ENCODE peak calls at places on chromosomes 6 and 20, in five cellular contexts. E, N, O, Y and U are unnamed samples.

GRCh38 chr6:73832313-73832712 is 136.3 kb downstream of the CD109 start:
- DNase-seq in O (no peak), E (no peak), Y (no peak), N (no peak), U (no peak)

GRCh38 chr6:62516287-62517152 is 230.5 kb upstream of the KHDRBS2 start:
- DNase-seq in Y (no peak), O (no peak), E (no peak), N (peak), U (no peak)

GRCh38 chr6:106757267-106757666 is 127.9 kb downstream of the QRSL1 start:
- DNase-seq in Y (no peak), N (no peak), O (no peak), E (no peak), U (no peak)

GRCh38 chr20:38298768-38299288 is 5.1 kb upstream of the BPI start:
- DNase-seq in Y (peak), N (no peak), O (peak), E (peak), U (peak)

GRCh38 chr6:43608310-43608763 is 20.7 kb downstream of the GTPBP2 start:
- DNase-seq in N (peak), O (peak), E (peak), Y (no peak), U (peak)

GRCh38 chr6:123803862-123804681 is at the start of gene NKAIN2:
- DNase-seq in Y (no peak), N (peak), E (no peak), O (no peak), U (peak)

GRCh38 chr20:58633161-58634035 is 17.7 kb upstream of the STX16 start:
- DNase-seq in Y (no peak), E (no peak), O (no peak), N (no peak), U (peak)

GRCh38 chr6:80457044-80457933 is 350.8 kb downstream of the BCKDHB start:
- DNase-seq in N (peak), E (peak), O (peak), Y (peak), U (peak)

GRCh38 chr6:111861321-111861938 is 11.8 kb downstream of the FYN start:
- DNase-seq in O (no peak), Y (no peak), E (no peak), N (no peak), U (no peak)

GRCh38 chr6:49646130-49646824 is 9.6 kb upstream of the RHAG start:
- DNase-seq in N (no peak), Y (no peak), E (no peak), O (no peak), U (no peak)

GRCh38 chr20:9889270-9889981 is 50.5 kb upstream of the PAK5 start:
- DNase-seq in O (no peak), Y (no peak), N (no peak), E (no peak), U (no peak)

GRCh38 chr6:43089874-43090556 is 13.9 kb downstream of the PTK7 start:
- DNase-seq in E (no peak), N (peak), Y (no peak), O (no peak), U (no peak)

GRCh38 chr6:112269165-112269564 is 14.8 kb upstream of the LAMA4 start:
- DNase-seq in E (no peak), Y (no peak), N (peak), O (peak), U (no peak)

GRCh38 chr20:49248879-49249665 is 28.8 kb downstream of the ZNFX1 start:
- DNase-seq in N (no peak), Y (no peak), E (no peak), O (peak), U (no peak)

GRCh38 chr6:153503810-153504209 is 372.7 kb upstream of the RGS17 start:
- DNase-seq in N (peak), E (no peak), Y (no peak), O (no peak), U (no peak)

GRCh38 chr6:35026434-35027222 is 114.5 kb downstream of the TCP11 start:
- DNase-seq in E (no peak), N (no peak), Y (no peak), O (peak), U (no peak)

GRCh38 chr6:47352169-47352568 is 42.5 kb upstream of the TNFRSF21 start:
- DNase-seq in E (no peak), Y (no peak), O (no peak), N (peak), U (no peak)

GRCh38 chr6:138267971-138268895 is 49.9 kb upstream of the PBOV1 start:
- DNase-seq in E (no peak), O (no peak), Y (no peak), N (no peak), U (no peak)

GRCh38 chr6:106724337-106724736 is 95.0 kb downstream of the QRSL1 start:
- DNase-seq in E (no peak), N (no peak), Y (no peak), O (no peak), U (no peak)

GRCh38 chr20:33689973-33690372 is 3.8 kb upstream of the E2F1 start:
- DNase-seq in Y (no peak), E (no peak), N (no peak), O (peak), U (no peak)

GRCh38 chr20:52454660-52455059 is 263.1 kb upstream of the ZFP64 start:
- DNase-seq in O (no peak), Y (no peak), E (peak), N (no peak), U (no peak)

GRCh38 chr6:30707281-30707850 is 9.7 kb downstream of the MDC1 start:
- DNase-seq in Y (no peak), E (no peak), N (peak), O (no peak), U (no peak)

GRCh38 chr6:3269412-3269975 is 10.7 kb downstream of the PSMG4 start:
- DNase-seq in Y (no peak), E (no peak), O (no peak), N (no peak), U (peak)

GRCh38 chr6:24864345-24864744 is 65.6 kb upstream of the ARMH2 start:
- DNase-seq in E (no peak), O (no peak), N (no peak), Y (no peak), U (no peak)

GRCh38 chr20:8535403-8536003 is 403.4 kb downstream of the PLCB1 start:
- DNase-seq in N (peak), O (no peak), Y (no peak), E (no peak), U (no peak)

GRCh38 chr6:34864007-34864406 is 23.8 kb downstream of the TAF11 start:
- DNase-seq in Y (no peak), O (no peak), N (no peak), E (no peak), U (no peak)

GRCh38 chr6:63764318-63764916 is 128.8 kb downstream of the PHF3 start:
- DNase-seq in Y (no peak), O (no peak), E (no peak), N (no peak), U (no peak)

GRCh38 chr6:151284431-151285060 is 44.8 kb downstream of the AKAP12 start:
- DNase-seq in O (no peak), Y (no peak), N (no peak), E (no peak), U (no peak)

GRCh38 chr6:21726676-21727075 is 133.1 kb downstream of the SOX4 start:
- DNase-seq in Y (no peak), E (no peak), O (no peak), N (no peak), U (no peak)

GRCh38 chr6:56556751-56557540 is 85.7 kb downstream of the DST start:
- DNase-seq in E (no peak), O (no peak), N (no peak), Y (no peak), U (no peak)

GRCh38 chr20:25360631-25361286 is 29.9 kb downstream of the ABHD12 start:
- DNase-seq in O (no peak), N (peak), E (peak), Y (no peak), U (no peak)

GRCh38 chr20:19259182-19259591 is 46.7 kb downstream of the SLC24A3 start:
- DNase-seq in O (peak), Y (no peak), N (no peak), E (no peak), U (no peak)

GRCh38 chr6:169829786-169830185 is 78.4 kb downstream of the ERMARD start:
- DNase-seq in O (peak), E (no peak), N (no peak), Y (no peak), U (peak)

GRCh38 chr20:57953638-57954037 is 243.8 kb upstream of the PMEPA1 start:
- DNase-seq in N (no peak), O (no peak), E (no peak), Y (no peak), U (no peak)

GRCh38 chr20:5862703-5863039 is 87.7 kb downstream of the TRMT6 start:
- DNase-seq in N (no peak), E (no peak), O (no peak), Y (no peak), U (no peak)

GRCh38 chr6:85390775-85391174 is 59.1 kb upstream of the NT5E start:
- DNase-seq in O (no peak), E (no peak), Y (no peak), N (no peak), U (no peak)

GRCh38 chr20:5727018-5727515 is 23.1 kb upstream of the SHLD1 start:
- DNase-seq in O (no peak), N (no peak), Y (no peak), E (no peak), U (no peak)

GRCh38 chr20:6575912-6576391 is 191.5 kb upstream of the BMP2 start:
- DNase-seq in E (no peak), O (no peak), Y (no peak), N (peak), U (no peak)

DNA sequence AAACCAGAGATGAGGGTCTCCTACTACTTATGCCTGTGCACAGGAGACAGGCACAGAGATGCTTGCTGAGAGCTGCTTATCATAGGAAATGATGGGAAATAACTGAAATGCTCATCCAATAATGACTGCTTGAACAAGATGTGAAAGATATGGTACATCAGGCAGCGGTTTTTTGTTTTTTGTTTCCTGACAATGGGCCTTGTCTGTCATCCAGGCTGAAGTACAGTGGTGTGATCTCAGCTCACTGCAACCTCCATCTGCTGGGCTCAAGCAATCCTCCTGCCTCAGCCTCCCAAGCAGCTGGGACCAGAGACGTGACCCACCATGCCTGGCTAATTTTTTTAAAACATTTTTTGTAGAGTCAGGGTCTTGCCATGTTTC is 1.2 kb upstream of the RIPOR3 start:
- DNase-seq in Y (no peak), O (no peak), N (no peak), E (no peak), U (no peak)
- H3K27ac ChIP-seq in Y (peak), O (peak), N (no peak), E (no peak), U (no peak)

DNA sequence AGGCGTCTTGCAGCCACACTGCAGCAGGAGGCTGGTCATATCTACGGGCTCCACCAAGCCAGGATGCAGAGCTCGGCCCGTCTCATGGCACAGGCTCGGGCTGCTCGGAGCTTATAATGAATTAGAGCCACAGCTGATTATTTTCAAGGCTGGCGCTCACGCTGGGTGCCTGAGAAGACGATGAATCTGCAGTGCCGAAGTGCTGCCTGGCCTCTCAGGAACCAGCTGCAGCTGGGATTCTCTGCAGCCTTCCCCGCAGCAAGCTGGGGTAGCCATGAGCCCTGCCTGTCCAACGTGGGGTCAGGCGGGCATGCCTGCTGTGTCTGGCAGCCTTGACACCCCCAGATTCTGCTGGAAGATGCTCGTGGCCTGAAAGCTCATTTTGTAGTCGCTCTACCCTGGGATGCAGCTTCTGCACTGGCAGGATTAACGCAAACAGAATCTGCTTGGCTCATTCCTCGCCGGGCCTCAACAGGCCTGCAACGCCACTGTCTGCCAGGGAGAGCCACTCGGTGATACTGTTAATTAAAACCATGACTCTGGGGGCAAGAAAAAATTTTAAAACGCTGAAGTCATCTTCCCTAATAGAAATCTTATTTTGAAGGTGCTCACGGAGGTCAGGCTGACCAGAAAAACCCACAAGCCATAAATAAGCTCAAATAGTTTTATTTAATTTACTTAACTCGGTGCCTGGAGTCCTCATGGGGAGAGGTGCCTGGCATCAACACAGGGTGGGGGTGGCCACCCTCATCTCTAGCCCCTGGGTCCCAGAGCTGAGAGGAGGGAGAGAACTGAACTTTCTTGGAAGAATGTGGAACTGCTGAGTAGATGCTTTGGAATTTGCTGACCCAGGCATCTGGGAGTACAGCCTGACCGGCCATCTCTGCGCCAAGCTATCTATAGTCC is 104.5 kb downstream of the CDH26 start:
- DNase-seq in E (no peak), N (no peak), O (peak), Y (no peak), U (no peak)
- H3K27ac ChIP-seq in E (no peak), N (no peak), O (no peak), Y (peak), U (no peak)

GRCh38 chr6:33692760-33693158 is 18.7 kb downstream of the UQCC2 start:
- DNase-seq in E (peak), N (no peak), Y (no peak), O (peak), U (no peak)
- H3K27ac ChIP-seq in E (no peak), N (no peak), Y (peak), O (no peak), U (peak)

GRCh38 chr6:16769131-16769985 is 8.1 kb upstream of the ATXN1 start:
- DNase-seq in O (peak), E (peak), N (peak), Y (peak), U (peak)
- H3K27ac ChIP-seq in O (no peak), E (peak), N (no peak), Y (peak), U (no peak)

GRCh38 chr6:41715779-41716515 is 19.5 kb downstream of the TFEB start:
- DNase-seq in E (no peak), Y (no peak), N (no peak), O (no peak), U (no peak)

GRCh38 chr6:41714556-41715273 is 20.7 kb downstream of the TFEB start:
- DNase-seq in Y (no peak), E (no peak), O (no peak), N (no peak), U (no peak)

GRCh38 chr6:41712651-41713103 is 22.7 kb downstream of the TFEB start:
- DNase-seq in O (peak), Y (peak), N (no peak), E (peak), U (peak)

GRCh38 chr6:41713161-41713649 is 22.2 kb downstream of the TFEB start:
- DNase-seq in Y (peak), N (no peak), O (peak), E (peak), U (peak)

GRCh38 chr6:41713650-41714291 is 21.6 kb downstream of the TFEB start:
- DNase-seq in E (no peak), Y (peak), O (no peak), N (no peak), U (no peak)
- H3K27ac ChIP-seq in E (no peak), Y (peak), O (no peak), N (no peak), U (peak)

DNA sequence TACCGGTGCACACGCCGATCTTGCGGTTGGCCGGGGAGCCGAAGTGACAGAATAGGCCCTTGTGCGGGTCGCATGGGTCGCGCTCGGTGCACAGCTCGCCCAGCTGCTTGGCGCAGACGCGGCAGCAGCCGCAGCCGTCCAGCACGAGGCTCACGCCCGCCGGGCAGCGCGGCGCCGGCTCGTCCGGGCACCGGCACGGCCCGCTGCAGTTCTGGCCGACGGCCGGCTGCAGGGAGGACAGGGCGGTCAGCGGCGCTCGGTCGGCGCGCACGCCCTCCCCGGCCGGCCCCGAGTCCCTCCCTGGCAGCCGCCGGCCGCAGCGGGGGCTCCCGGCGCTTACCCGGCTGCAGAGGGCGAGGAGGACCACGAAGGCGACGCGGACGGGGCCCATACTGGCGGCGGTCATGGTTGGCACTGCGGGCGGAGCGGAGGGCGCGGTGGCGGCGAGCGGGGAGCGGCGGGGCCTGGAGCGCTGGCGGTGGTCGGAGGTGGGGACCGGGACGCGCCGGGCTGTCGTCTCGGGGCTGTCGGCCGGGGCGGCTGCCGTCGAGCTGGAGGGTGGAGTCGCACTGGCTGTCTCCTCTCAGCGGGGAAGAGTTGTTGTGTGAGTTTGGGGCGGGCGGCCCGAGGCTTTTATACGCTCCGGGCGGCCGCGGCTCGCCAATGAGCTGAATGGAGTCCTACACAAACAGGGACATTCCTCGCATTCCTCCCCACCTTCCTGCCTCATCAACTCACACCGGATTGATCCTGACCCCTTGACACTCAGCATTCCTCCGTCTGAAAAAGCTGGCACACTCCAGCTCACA is at the start of gene CCN2:
- DNase-seq in N (peak), O (peak), E (peak), Y (peak), U (peak)
- H3K27ac ChIP-seq in N (peak), O (peak), E (peak), Y (peak), U (peak)

DNA sequence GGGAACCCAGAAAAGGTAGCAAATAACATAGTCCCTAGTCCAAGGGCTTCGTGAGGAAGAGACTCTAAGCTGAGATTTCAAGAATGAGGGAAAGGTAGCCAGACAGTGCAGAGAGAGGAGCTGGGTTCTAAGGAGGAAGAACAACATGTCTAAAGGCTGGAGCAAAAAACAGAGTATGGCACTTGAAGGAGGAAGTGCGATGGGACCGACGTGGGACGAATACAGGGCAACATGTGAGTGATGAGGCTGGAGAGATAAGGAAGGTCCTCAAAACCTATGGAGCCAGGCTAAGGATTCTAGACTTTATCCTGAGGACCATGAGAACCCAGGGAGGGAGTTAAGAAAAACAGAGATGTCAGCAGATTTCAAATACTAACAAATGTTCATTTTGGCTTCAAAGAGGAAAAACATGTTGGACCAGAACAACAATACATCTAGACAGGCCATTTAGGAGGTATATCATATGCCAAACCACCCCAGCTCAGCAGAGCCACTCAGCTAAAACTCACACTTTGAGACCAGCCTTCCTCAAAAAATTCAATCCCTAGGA is 17.5 kb downstream of the ATXN1 start:
- DNase-seq in Y (no peak), N (no peak), O (no peak), E (no peak), U (no peak)
- H3K27ac ChIP-seq in Y (no peak), N (no peak), O (no peak), E (no peak), U (no peak)